ENCODE peak calls at places on chromosomes 12 and 14, in seven cellular contexts. W is H1, I is mesendoderm, L is IMR-90, U is mesenchymal stem cell, V is H9, T is neuronal stem cell. Q is an unnamed sample.

GRCh38 chr12:29562167-29562776 is 64.8 kb upstream of the OVCH1 start:
- DNase-seq in V (no peak), T (no peak), U (peak), L (peak), W (no peak), I (no peak), Q (peak)

GRCh38 chr14:43789458-43789857 is 717.6 kb downstream of the FSCB start:
- DNase-seq in W (no peak), L (no peak), V (no peak), I (no peak), T (no peak), U (no peak), Q (no peak)

GRCh38 chr14:91038439-91038838 is 22.0 kb downstream of the RPS6KA5 start:
- DNase-seq in T (no peak), U (no peak), I (no peak), V (no peak), W (no peak), L (no peak), Q (peak)

GRCh38 chr12:8499616-8500015 is 13.7 kb upstream of the CLEC4D start:
- DNase-seq in T (no peak), L (no peak), U (no peak), V (no peak), W (no peak), I (peak), Q (no peak)

GRCh38 chr14:98138666-98139065 is 1133.3 kb downstream of the BCL11B start:
- DNase-seq in U (no peak), T (peak), I (peak), W (peak), L (no peak), V (peak), Q (no peak)

GRCh38 chr12:111034148-111034910 is 114.0 kb upstream of the MYL2 start:
- DNase-seq in W (peak), U (no peak), I (peak), V (peak), L (no peak), T (peak), Q (no peak)

GRCh38 chr12:29316772-29317171 is 64.2 kb downstream of the ERGIC2 start:
- DNase-seq in T (no peak), L (peak), I (peak), W (no peak), V (peak), U (peak), Q (peak)

GRCh38 chr14:55373784-55374725 is 37.6 kb downstream of the ATG14 start:
- DNase-seq in L (peak), U (peak), I (peak), W (no peak), V (no peak), T (no peak), Q (peak)

GRCh38 chr14:32224731-32225377 is 21.8 kb upstream of the RNU6-8 start:
- DNase-seq in L (peak), V (no peak), T (no peak), U (peak), W (no peak), I (peak), Q (peak)

GRCh38 chr12:114000861-114001260 is 34.7 kb upstream of the RBM19 start:
- DNase-seq in W (no peak), U (no peak), L (no peak), V (no peak), T (no peak), I (no peak), Q (no peak)

GRCh38 chr12:109494348-109494881 is 17.0 kb downstream of the UBE3B start:
- DNase-seq in W (no peak), L (no peak), I (no peak), U (no peak), T (no peak), V (no peak), Q (no peak)

GRCh38 chr12:24937553-24938244 is 11.2 kb downstream of the BCAT1 start:
- DNase-seq in L (peak), I (peak), U (no peak), W (no peak), V (no peak), T (no peak), Q (peak)

GRCh38 chr14:45426685-45427282 is 173.8 kb upstream of the MIS18BP1 start:
- DNase-seq in W (no peak), L (peak), V (peak), T (peak), U (peak), I (peak), Q (no peak)

GRCh38 chr12:94753071-94753779 is 102.9 kb upstream of the TMCC3 start:
- DNase-seq in T (no peak), V (no peak), L (no peak), U (peak), I (peak), W (no peak), Q (peak)

GRCh38 chr12:128268348-128268725 is 1.4 kb downstream of the TMEM132C start:
- DNase-seq in V (peak), U (no peak), I (peak), T (no peak), W (peak), L (no peak), Q (no peak)

GRCh38 chr12:5429741-5430557 is 2.0 kb upstream of the NTF3 start:
- DNase-seq in L (no peak), W (peak), U (peak), T (peak), V (peak), I (peak), Q (no peak)

GRCh38 chr12:27754795-27755194 is 25.2 kb upstream of the KLHL42 start:
- DNase-seq in V (no peak), L (no peak), T (no peak), U (no peak), W (no peak), I (no peak), Q (no peak)

GRCh38 chr14:89221109-89221508 is 195.9 kb downstream of the FOXN3 start:
- DNase-seq in W (no peak), T (no peak), V (no peak), I (no peak), L (peak), U (peak), Q (no peak)

GRCh38 chr14:84750284-84750683 is 779.7 kb upstream of the FLRT2 start:
- DNase-seq in V (no peak), L (no peak), I (peak), T (no peak), W (no peak), U (no peak), Q (no peak)

GRCh38 chr12:48061943-48062719 is 43.7 kb downstream of the SENP1 start:
- DNase-seq in U (peak), I (peak), W (no peak), V (no peak), L (no peak), T (peak), Q (peak)

GRCh38 chr12:56941299-56942017 is 7.2 kb upstream of the SDR9C7 start:
- DNase-seq in V (peak), I (peak), U (peak), L (peak), T (no peak), W (peak), Q (peak)

GRCh38 chr12:58443981-58444371 is 476.3 kb downstream of the LRIG3 start:
- DNase-seq in W (no peak), U (peak), V (no peak), T (no peak), L (peak), I (no peak), Q (no peak)

GRCh38 chr12:104719700-104720345 is 238.3 kb downstream of the SLC41A2 start:
- DNase-seq in W (no peak), I (no peak), T (no peak), V (no peak), U (no peak), L (no peak), Q (no peak)

GRCh38 chr12:104721065-104721458 is 237.0 kb downstream of the SLC41A2 start:
- DNase-seq in T (no peak), W (no peak), V (no peak), L (no peak), U (no peak), I (no peak), Q (no peak)

GRCh38 chr12:104720346-104721064 is 237.6 kb downstream of the SLC41A2 start:
- DNase-seq in I (no peak), T (no peak), V (no peak), L (peak), W (no peak), U (peak), Q (no peak)

GRCh38 chr12:104716183-104716571 is 241.9 kb downstream of the SLC41A2 start:
- DNase-seq in T (no peak), L (no peak), U (no peak), W (no peak), I (no peak), V (no peak), Q (no peak)

GRCh38 chr12:104718581-104718980 is 239.5 kb downstream of the SLC41A2 start:
- DNase-seq in T (no peak), U (no peak), V (no peak), L (peak), I (no peak), W (no peak), Q (no peak)
- H2BK120ac ChIP-seq in T (no peak), U (no peak), V (no peak), L (no peak), I (no peak), W (no peak), Q (no peak)

GRCh38 chr12:86748874-86749273 is 492.7 kb upstream of the MGAT4C start:
- DNase-seq in T (no peak), V (no peak), L (no peak), I (no peak), U (no peak), W (no peak), Q (no peak)

GRCh38 chr12:86741531-86741930 is 485.3 kb upstream of the MGAT4C start:
- DNase-seq in V (no peak), W (no peak), U (no peak), T (no peak), L (peak), I (no peak), Q (no peak)

GRCh38 chr12:86744547-86745212 is 488.5 kb upstream of the MGAT4C start:
- DNase-seq in V (no peak), L (no peak), U (no peak), I (no peak), W (no peak), T (no peak), Q (no peak)
- H3K18ac ChIP-seq in V (no peak), L (no peak), U (no peak), I (no peak), W (no peak), T (no peak), Q (no peak)

DNA sequence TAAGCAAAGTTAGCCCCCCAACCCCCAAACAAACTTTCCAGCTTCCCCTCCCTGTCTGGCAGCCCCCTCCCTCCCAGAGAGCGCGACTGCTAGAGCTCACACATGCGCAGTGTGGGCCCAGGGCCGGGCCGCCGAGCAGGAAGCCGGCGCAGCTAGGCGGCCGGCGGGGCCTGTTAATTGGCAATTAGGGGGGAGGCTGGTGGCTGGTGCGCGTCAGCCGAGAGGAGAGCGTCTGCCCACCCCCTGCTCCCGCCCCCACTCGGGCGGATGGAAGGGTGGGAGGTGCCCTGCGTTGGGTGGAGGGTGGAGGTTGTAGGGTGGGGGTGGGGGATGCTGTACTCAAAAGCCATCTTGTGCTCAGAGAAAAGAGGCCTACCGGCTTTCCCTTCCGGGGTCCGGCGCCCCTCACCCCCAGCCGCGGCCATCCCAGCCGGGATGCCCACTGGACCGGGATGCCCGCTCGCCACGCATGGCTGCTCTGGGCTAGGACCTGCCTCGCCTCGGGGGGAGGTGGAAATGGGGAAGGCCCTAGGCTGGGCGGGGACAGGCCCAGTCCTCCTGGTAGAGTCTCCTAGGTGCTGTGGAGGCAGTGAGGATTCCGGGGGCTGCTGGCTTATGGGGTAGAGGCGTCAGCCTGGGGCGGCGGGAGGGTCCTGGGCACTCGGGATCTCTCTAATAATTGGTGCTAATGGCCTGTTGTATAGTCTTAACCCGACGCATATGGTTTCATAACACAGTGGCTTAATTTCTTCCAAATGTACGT is 9.2 kb downstream of the HOXC8 start:
- DNase-seq in I (peak), W (peak), V (peak), U (peak), T (no peak), L (peak), Q (peak)
- H3K4ac ChIP-seq in I (no peak), W (no peak), V (no peak), U (peak), T (no peak), L (no peak), Q (no peak)

DNA sequence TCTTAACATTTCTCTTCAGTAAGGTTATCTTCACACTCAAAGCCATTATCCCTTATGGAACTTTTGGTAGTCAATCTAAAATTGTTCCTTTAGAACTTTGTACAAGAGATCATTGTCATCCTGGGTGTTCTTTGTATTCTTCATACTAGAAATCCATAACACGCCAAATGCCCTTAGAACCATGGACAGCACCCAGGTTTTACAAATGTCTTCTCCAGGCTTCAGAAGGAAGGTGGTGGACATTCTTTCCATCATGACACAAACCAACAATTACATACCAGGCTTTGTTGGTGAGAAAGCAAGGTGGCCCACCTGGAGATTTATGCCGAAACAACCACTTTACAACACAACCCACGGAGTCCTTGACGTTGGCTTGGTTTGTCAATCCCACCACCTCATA is 365.6 kb upstream of the TBX3 start:
- DNase-seq in I (peak), L (peak), U (peak), W (no peak), V (no peak), T (no peak), Q (peak)
- H2BK120ac ChIP-seq in I (no peak), L (no peak), U (no peak), W (no peak), V (no peak), T (no peak), Q (no peak)

DNA sequence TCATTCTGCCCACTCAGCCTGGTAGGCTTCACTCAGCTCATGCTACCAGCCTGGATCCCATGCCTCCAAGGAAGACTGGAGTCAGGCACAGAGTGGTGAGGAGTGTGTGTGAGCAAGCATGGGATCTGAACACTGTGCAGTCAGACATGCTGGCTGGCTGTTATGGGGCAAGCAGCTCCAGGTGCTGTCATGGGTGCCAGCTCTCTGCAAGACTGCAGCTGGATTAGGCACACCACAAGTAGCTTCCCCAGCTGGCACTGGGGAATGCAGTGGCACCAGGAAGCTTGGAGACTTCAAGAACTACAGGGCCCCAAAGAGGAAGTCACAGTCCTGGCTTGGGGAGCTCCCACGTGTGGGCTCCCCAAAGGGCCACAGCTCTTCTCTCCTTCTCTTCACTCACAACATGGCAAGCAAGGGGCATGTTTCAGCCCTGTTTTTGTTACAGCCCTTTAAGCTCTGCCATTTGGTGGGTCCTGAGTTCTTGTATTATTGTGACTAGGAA is 202.5 kb downstream of the VRK1 start:
- DNase-seq in T (no peak), L (no peak), U (no peak), I (no peak), V (no peak), W (no peak), Q (no peak)
- H3K18ac ChIP-seq in T (peak), L (no peak), U (no peak), I (no peak), V (no peak), W (no peak), Q (no peak)

DNA sequence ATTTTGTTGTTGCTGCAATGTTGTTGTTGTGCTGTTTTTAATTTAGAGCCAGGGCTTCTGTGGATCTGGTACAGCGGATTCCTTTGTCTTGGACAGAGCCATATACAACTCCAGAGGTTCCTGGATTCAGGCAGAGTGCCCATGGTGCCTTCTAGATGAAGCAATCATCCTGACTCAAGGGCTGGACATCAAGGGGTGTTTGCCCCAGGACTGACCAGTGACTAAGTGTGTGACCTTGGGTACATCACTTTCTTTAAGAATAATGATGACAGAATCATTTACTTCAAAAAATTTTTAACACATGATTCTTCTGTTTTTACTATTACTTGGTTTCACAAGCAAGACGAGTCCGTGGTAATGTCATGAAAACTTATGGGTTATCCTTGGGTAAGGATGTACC is 397.3 kb downstream of the ZFP36L1 start:
- DNase-seq in U (peak), W (no peak), I (no peak), L (peak), V (no peak), T (no peak), Q (no peak)
- H3K4ac ChIP-seq in U (no peak), W (no peak), I (no peak), L (peak), V (no peak), T (no peak), Q (no peak)

DNA sequence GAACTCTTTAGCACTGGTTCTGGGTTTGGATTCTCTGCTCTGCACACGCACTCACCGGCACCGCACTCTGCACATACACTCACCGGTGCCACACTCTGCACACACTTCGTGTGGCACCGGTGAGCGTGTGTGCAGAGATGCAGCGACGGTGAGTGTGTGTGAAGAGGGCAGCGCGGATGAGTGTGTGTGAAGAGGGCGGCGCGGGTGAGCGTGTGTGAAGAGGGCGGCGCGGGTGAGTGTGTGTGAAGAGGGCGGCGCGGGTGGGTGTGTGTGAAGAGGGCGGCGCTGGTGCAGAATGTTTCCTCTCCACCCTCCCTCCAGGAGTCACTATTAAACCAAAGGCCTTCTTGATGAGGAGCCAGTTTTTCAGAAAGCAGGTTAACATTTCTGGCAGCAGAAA is 49.2 kb upstream of the MMP17 start:
- DNase-seq in I (no peak), V (no peak), W (no peak), L (no peak), T (no peak), U (no peak), Q (no peak)
- H2BK120ac ChIP-seq in I (no peak), V (no peak), W (no peak), L (no peak), T (no peak), U (no peak), Q (no peak)

GRCh38 chr12:130998136-130998535 is 44.4 kb downstream of the ADGRD1 start:
- DNase-seq in U (no peak), V (no peak), T (no peak), W (no peak), L (no peak), I (no peak), Q (no peak)
- H3K18ac ChIP-seq in U (no peak), V (no peak), T (no peak), W (no peak), L (no peak), I (no peak), Q (no peak)

DNA sequence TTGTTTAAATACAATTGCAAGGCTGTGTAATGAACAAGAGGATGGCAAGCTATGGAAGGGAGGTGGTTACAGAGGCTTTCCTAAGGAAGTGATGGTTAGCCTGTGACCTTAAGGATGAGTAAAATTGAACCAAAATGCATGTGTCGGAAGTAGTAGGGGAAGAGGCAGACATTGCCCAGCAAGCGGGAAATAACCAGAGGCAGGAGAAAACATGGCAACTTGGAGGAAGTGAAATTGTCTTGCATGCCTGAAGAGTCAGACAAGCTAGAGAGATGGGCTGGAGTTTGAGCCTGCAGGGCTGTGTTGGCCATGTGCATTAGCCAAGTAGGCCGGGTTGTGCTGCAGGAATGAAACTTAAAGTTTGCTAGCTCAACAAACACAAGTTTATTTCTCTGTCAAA is 96.2 kb downstream of the BTG1 start:
- DNase-seq in T (no peak), I (no peak), W (no peak), L (no peak), V (no peak), U (no peak), Q (no peak)
- H3K4ac ChIP-seq in T (no peak), I (no peak), W (no peak), L (no peak), V (no peak), U (no peak), Q (no peak)

GRCh38 chr14:34111505-34111904 is 160.6 kb upstream of the EGLN3 start:
- DNase-seq in V (no peak), W (no peak), U (no peak), L (no peak), T (no peak), I (no peak), Q (no peak)

GRCh38 chr14:34113051-34113511 is 162.2 kb upstream of the EGLN3 start:
- DNase-seq in V (no peak), L (peak), W (no peak), I (peak), U (peak), T (no peak), Q (peak)

GRCh38 chr14:34110531-34110930 is 159.7 kb upstream of the EGLN3 start:
- DNase-seq in T (no peak), W (no peak), U (no peak), V (no peak), L (no peak), I (no peak), Q (no peak)

GRCh38 chr14:34111933-34112332 is 161.1 kb upstream of the EGLN3 start:
- DNase-seq in T (no peak), I (peak), U (no peak), V (peak), W (no peak), L (no peak), Q (peak)

GRCh38 chr14:34113991-34114390 is 163.1 kb upstream of the EGLN3 start:
- DNase-seq in L (no peak), I (no peak), T (no peak), W (no peak), V (no peak), U (no peak), Q (no peak)
- H2BK120ac ChIP-seq in L (no peak), I (no peak), T (no peak), W (no peak), V (no peak), U (no peak), Q (peak)

Q was measured in trophoblast cell.